ENCODE peak calls at places on chromosome 17, in ten cellular contexts. G is amygdala; P is ELF-1; E is nucleus accumbens; N is activated naive CD8-positive, alpha-beta T cell treated with anti-CD3 and anti-CD28 coated beads, Interleukin-2, amount 50 U/mL, for 24 hours; D is tibial nerve; L is NCI-H1930; W is SHP77; V is NCI-H748 treated with DMSO at 0.1 percent for 48 hours; Z is stimulated activated CD8-positive, alpha-beta memory T cell treated with anti-CD3 and anti-CD28 coated beads, Interleukin-4, amount 100 ng/mL, for 24 hours. O is an unnamed sample.

GRCh38 chr17:55059724-55060123 is 91.2 kb downstream of the STXBP4 start:
- DNase-seq in G (no peak), P (no peak), E (no peak), N (no peak), D (no peak), L (no peak), W (no peak), V (no peak), Z (no peak), O (no peak)

GRCh38 chr17:36918260-36918691 is 19.0 kb upstream of the LHX1 start:
- DNase-seq in G (no peak), P (peak; percentile 67), E (no peak), N (no peak), D (no peak), L (no peak), W (no peak), V (no peak), Z (no peak), O (no peak)

GRCh38 chr17:75059369-75060345 is 12.6 kb downstream of the KCTD2 start:
- DNase-seq in G (peak; percentile 17), P (no peak), E (peak; percentile 19), N (no peak), D (no peak), L (no peak), W (peak; percentile 31), V (no peak), Z (no peak), O (no peak)

GRCh38 chr17:43316522-43317142 is 82.2 kb upstream of the ARL4D start:
- DNase-seq in G (no peak), P (peak; percentile 43), E (no peak), N (no peak), D (no peak), L (no peak), W (no peak), V (no peak), Z (no peak), O (no peak)

GRCh38 chr17:58109197-58109596 is 26.0 kb downstream of the DYNLL2 start:
- DNase-seq in G (no peak), P (no peak), E (no peak), N (no peak), D (no peak), L (no peak), W (no peak), V (no peak), Z (no peak), O (no peak)

GRCh38 chr17:10036511-10037061 is 131.5 kb upstream of the RCVRN start:
- DNase-seq in G (peak; percentile 81), P (no peak), E (peak; percentile 79), N (no peak), D (peak; percentile 73), L (no peak), W (no peak), V (no peak), Z (no peak), O (no peak)

GRCh38 chr17:28471531-28472342 is 1.7 kb upstream of the SLC13A2 start:
- DNase-seq in G (no peak), P (peak; percentile 41), E (no peak), N (no peak), D (no peak), L (no peak), W (no peak), V (no peak), Z (no peak), O (no peak)

GRCh38 chr17:55266051-55266957 is 1.5 kb downstream of the HLF start:
- DNase-seq in G (no peak), P (peak; percentile 13), E (no peak), N (no peak), D (no peak), L (no peak), W (no peak), V (no peak), Z (no peak), O (no peak)

GRCh38 chr17:55116440-55116914 is 147.9 kb downstream of the STXBP4 start:
- DNase-seq in G (no peak), P (no peak), E (no peak), N (no peak), D (no peak), L (no peak), W (no peak), V (no peak), Z (no peak), O (no peak)

GRCh38 chr17:77365584-77366186 is 224.9 kb downstream of the SEC14L1 start:
- DNase-seq in G (no peak), P (peak; percentile 40), E (no peak), N (no peak), D (no peak), L (no peak), W (peak; percentile 48), V (no peak), Z (no peak), O (no peak)

GRCh38 chr17:27818311-27819170 is 18.2 kb upstream of the NOS2 start:
- DNase-seq in G (no peak), P (no peak), E (no peak), N (no peak), D (no peak), L (no peak), W (no peak), V (no peak), Z (no peak), O (no peak)

GRCh38 chr17:12996941-12997340 is 20.9 kb downstream of the ELAC2 start:
- DNase-seq in G (no peak), P (no peak), E (no peak), N (no peak), D (no peak), L (no peak), W (no peak), V (no peak), Z (no peak), O (peak; percentile 34)

GRCh38 chr17:29777663-29778062 is 152.4 kb downstream of the SSH2 start:
- DNase-seq in G (no peak), P (no peak), E (no peak), N (no peak), D (no peak), L (no peak), W (no peak), V (no peak), Z (no peak), O (no peak)

GRCh38 chr17:47707056-47707791 is 13.3 kb downstream of the TBKBP1 start:
- DNase-seq in G (peak; percentile 26), P (no peak), E (peak; percentile 61), N (no peak), D (no peak), L (no peak), W (no peak), V (no peak), Z (no peak), O (no peak)

GRCh38 chr17:81002409-81003361 is 11.0 kb downstream of the CHMP6 start:
- DNase-seq in G (no peak), P (no peak), E (no peak), N (no peak), D (no peak), L (no peak), W (peak; percentile 88), V (peak; percentile 44), Z (no peak), O (no peak)

GRCh38 chr17:41133880-41134735 is 6.2 kb downstream of the KRTAP4-6 start:
- DNase-seq in G (no peak), P (no peak), E (no peak), N (no peak), D (no peak), L (no peak), W (no peak), V (no peak), Z (no peak), O (no peak)

GRCh38 chr17:15342460-15342859 is 1.1 kb upstream of the TEKT3 start:
- DNase-seq in G (no peak), P (no peak), E (no peak), N (no peak), D (no peak), L (no peak), W (no peak), V (no peak), Z (no peak), O (no peak)

GRCh38 chr17:78998311-78999055 is 11.1 kb downstream of the CANT1 start:
- DNase-seq in G (no peak), P (no peak), E (no peak), N (no peak), D (no peak), L (no peak), W (no peak), V (no peak), Z (no peak), O (no peak)

GRCh38 chr17:55699178-55699865 is 23.3 kb downstream of the TMEM100 start:
- DNase-seq in G (no peak), P (no peak), E (no peak), N (no peak), D (no peak), L (no peak), W (peak; percentile 13), V (no peak), Z (no peak), O (no peak)

GRCh38 chr17:6420173-6420641 is 14.7 kb downstream of the AIPL1 start:
- DNase-seq in G (no peak), P (peak; percentile 65), E (no peak), N (peak; percentile 28), D (no peak), L (no peak), W (no peak), V (no peak), Z (peak; percentile 11), O (no peak)

GRCh38 chr17:48804936-48805411 is 12.1 kb downstream of the TTLL6 start:
- DNase-seq in G (peak; percentile 16), P (peak; percentile 84), E (no peak), N (peak; percentile 78), D (no peak), L (peak; percentile 51), W (peak; percentile 75), V (no peak), Z (peak; percentile 58), O (no peak)

GRCh38 chr17:71412803-71413202 is 708.0 kb upstream of the SOX9 start:
- DNase-seq in G (no peak), P (no peak), E (no peak), N (no peak), D (no peak), L (no peak), W (no peak), V (no peak), Z (no peak), O (no peak)

GRCh38 chr17:56440391-56440790 is 153.1 kb upstream of the NOG start:
- DNase-seq in G (no peak), P (no peak), E (no peak), N (no peak), D (no peak), L (no peak), W (no peak), V (no peak), Z (no peak), O (no peak)

O was measured in RWPE2.